ENCODE peak calls at places on chromosome 20, in four cellular contexts. One of them, this sample, is unnamed.

GRCh38 chr20:56715309-56715708 is 86.2 kb downstream of the TFAP2C start:
- DNase-seq in K562: no peak
- DNase-seq in GM12891: no peak
- DNase-seq in GM12878: no peak
- DNase-seq in this sample: no peak

GRCh38 chr20:33862709-33863403 is 51.7 kb downstream of the CHMP4B start:
- DNase-seq in K562: peak; percentile 83
- DNase-seq in GM12891: peak; percentile 84
- DNase-seq in GM12878: no peak
- DNase-seq in this sample: peak; percentile 25

GRCh38 chr20:48783533-48784272 is 44.1 kb downstream of the PREX1 start:
- DNase-seq in K562: no peak
- DNase-seq in GM12891: no peak
- DNase-seq in GM12878: no peak
- DNase-seq in this sample: no peak

GRCh38 chr20:20276806-20277530 is 90.9 kb upstream of the INSM1 start:
- DNase-seq in K562: no peak
- DNase-seq in GM12891: no peak
- DNase-seq in GM12878: no peak
- DNase-seq in this sample: no peak

GRCh38 chr20:1945134-1945618 is 48.7 kb downstream of the PDYN start:
- DNase-seq in K562: no peak
- DNase-seq in GM12891: no peak
- DNase-seq in GM12878: no peak
- DNase-seq in this sample: peak; percentile 95

GRCh38 chr20:33730946-33731692 is 677 bp upstream of the ZNF341 start:
- DNase-seq in K562: no peak
- DNase-seq in GM12891: no peak
- DNase-seq in GM12878: no peak
- DNase-seq in this sample: peak; percentile 4

GRCh38 chr20:32448306-32449056 is 90.3 kb downstream of the ASXL1 start:
- DNase-seq in K562: no peak
- DNase-seq in GM12891: no peak
- DNase-seq in GM12878: no peak
- DNase-seq in this sample: no peak

GRCh38 chr20:48329676-48330644 is 497.8 kb downstream of the PREX1 start:
- DNase-seq in K562: peak; percentile 49
- DNase-seq in GM12891: no peak
- DNase-seq in GM12878: no peak
- DNase-seq in this sample: no peak

GRCh38 chr20:44019638-44020335 is 105.1 kb downstream of the TOX2 start:
- DNase-seq in K562: no peak
- DNase-seq in GM12891: no peak
- DNase-seq in GM12878: no peak
- DNase-seq in this sample: no peak

GRCh38 chr20:32535316-32535952 is 49.7 kb downstream of the NOL4L start:
- DNase-seq in K562: no peak
- DNase-seq in GM12891: no peak
- DNase-seq in GM12878: no peak
- DNase-seq in this sample: no peak

GRCh38 chr20:15682690-15683089 is 890.6 kb downstream of the KIF16B start:
- DNase-seq in K562: no peak
- DNase-seq in GM12891: no peak
- DNase-seq in GM12878: no peak
- DNase-seq in this sample: no peak

GRCh38 chr20:51106011-51106410 is 83.1 kb upstream of the KCNG1 start:
- DNase-seq in K562: no peak
- DNase-seq in GM12891: no peak
- DNase-seq in GM12878: no peak
- DNase-seq in this sample: no peak

GRCh38 chr20:53827996-53828672 is 234.5 kb upstream of the ZNF217 start:
- DNase-seq in K562: no peak
- DNase-seq in GM12891: no peak
- DNase-seq in GM12878: no peak
- DNase-seq in this sample: no peak
- TF ChIP-seq SPI1 in K562: no peak
- TF ChIP-seq SPI1 in GM12891: no peak
- TF ChIP-seq SPI1 in GM12878: no peak
- TF ChIP-seq SPI1 in this sample: no peak

DNA sequence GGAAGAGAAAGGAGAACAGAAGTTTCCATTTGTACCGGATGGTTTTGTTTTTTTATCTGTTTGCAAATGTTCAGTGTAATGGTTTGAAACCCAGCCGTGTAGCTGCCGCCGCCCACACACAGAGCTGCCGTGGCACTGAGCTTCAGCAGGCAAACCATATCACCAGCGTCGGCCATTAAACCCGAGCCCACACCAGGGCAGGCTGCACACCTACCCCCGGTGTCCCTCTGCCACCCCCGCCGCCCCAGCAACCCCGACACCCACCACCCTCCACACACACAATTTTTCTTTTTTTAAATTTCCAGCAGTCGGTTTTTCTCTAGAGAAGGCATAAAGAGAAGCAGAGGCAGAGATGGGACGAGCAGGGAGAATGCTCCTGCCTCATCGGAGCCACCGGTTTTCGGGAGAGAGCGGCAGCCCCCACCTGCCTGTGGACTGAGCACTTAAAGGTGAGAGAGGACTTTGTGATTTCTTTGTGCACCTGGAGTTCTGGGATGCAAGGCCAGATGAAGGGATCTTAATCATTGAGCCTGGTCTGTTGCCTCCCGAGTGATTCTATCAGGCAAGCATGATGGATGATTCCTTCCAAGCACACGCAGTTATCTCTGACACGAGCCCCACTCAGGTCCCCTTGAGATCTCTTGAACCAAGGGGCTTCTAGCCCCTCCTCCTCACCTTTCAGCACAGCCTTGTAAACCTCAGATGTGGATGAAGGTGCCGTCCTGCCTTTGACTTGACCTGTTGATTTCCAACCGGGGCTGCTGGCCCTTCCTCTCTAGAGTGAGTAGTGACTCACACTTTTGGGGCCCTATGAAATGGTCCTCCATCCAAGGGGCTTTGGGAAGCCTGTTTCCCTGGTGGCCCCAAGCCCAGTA is 17.5 kb upstream of the ZNF831 start:
- DNase-seq in K562: no peak
- DNase-seq in GM12891: peak; percentile 41
- DNase-seq in GM12878: no peak
- DNase-seq in this sample: no peak
- TF ChIP-seq SPI1 in K562: no peak
- TF ChIP-seq SPI1 in GM12891: no peak
- TF ChIP-seq SPI1 in GM12878: no peak
- TF ChIP-seq SPI1 in this sample: no peak

GRCh38 chr20:10793741-10794140 is 119.9 kb upstream of the JAG1 start:
- DNase-seq in K562: no peak
- DNase-seq in GM12891: no peak
- DNase-seq in GM12878: no peak
- DNase-seq in this sample: no peak
- TF ChIP-seq SPI1 in K562: no peak
- TF ChIP-seq SPI1 in GM12891: no peak
- TF ChIP-seq SPI1 in GM12878: no peak
- TF ChIP-seq SPI1 in this sample: no peak

GRCh38 chr20:46400828-46401477 is 5.5 kb downstream of the ELMO2 start:
- DNase-seq in K562: no peak
- DNase-seq in GM12891: no peak
- DNase-seq in GM12878: no peak
- DNase-seq in this sample: peak; percentile 16
- TF ChIP-seq SPI1 in K562: no peak
- TF ChIP-seq SPI1 in GM12891: no peak
- TF ChIP-seq SPI1 in GM12878: peak; percentile 30
- TF ChIP-seq SPI1 in this sample: no peak

This sample was measured in HL-60.